ENCODE peak calls at places on chromosomes 11 and 22, in five cellular contexts. X is K562, B is HCT116, D is HepG2, I is H1. L is an unnamed sample.

GRCh38 chr22:46507451-46508390 is 29.7 kb downstream of the CELSR1 start:
- DNase-seq in X (no peak), B (no peak), D (no peak), I (no peak), L (no peak)

GRCh38 chr11:29119691-29120328 is 897.0 kb downstream of the KCNA4 start:
- DNase-seq in X (no peak), B (no peak), D (no peak), I (no peak), L (no peak)

GRCh38 chr11:280762-281485 is 2.7 kb downstream of the NLRP6 start:
- DNase-seq in X (no peak), B (no peak), D (no peak), I (no peak), L (no peak)

GRCh38 chr11:66852466-66853241 is 4.2 kb upstream of the LRFN4 start:
- DNase-seq in X (no peak), B (no peak), D (no peak), I (no peak), L (no peak)

GRCh38 chr22:30948930-30949342 is 19.6 kb downstream of the MORC2 start:
- DNase-seq in X (no peak), B (no peak), D (no peak), I (no peak), L (no peak)

GRCh38 chr11:1942541-1943260 is 4.4 kb upstream of the MRPL23 start:
- DNase-seq in X (no peak), B (no peak), D (no peak), I (no peak), L (no peak)

GRCh38 chr11:3808846-3809623 is 675 bp downstream of the PGAP2 start:
- DNase-seq in X (peak), B (peak), D (peak), I (no peak), L (peak)

GRCh38 chr11:8863838-8864237 is 47.2 kb upstream of the AKIP1 start:
- DNase-seq in X (no peak), B (no peak), D (no peak), I (no peak), L (no peak)

GRCh38 chr22:39351689-39352214 is 2.0 kb downstream of the SYNGR1 start:
- DNase-seq in X (no peak), B (no peak), D (no peak), I (no peak), L (peak)

GRCh38 chr11:101030692-101031091 is 98.9 kb downstream of the PGR start:
- DNase-seq in X (no peak), B (no peak), D (no peak), I (no peak), L (no peak)

GRCh38 chr22:27299181-27300085 is 502.1 kb downstream of the MN1 start:
- DNase-seq in X (peak), B (no peak), D (no peak), I (no peak), L (no peak)

GRCh38 chr11:122933434-122933833 is 48.2 kb downstream of the BSX start:
- DNase-seq in X (no peak), B (no peak), D (no peak), I (no peak), L (no peak)

GRCh38 chr22:19111140-19111539 is 11.1 kb downstream of the DGCR2 start:
- DNase-seq in X (no peak), B (no peak), D (no peak), I (no peak), L (no peak)

GRCh38 chr11:12330491-12331231 is 46.7 kb upstream of the PARVA start:
- DNase-seq in X (no peak), B (no peak), D (no peak), I (no peak), L (no peak)

GRCh38 chr11:7384691-7385090 is 100.6 kb upstream of the OLFML1 start:
- DNase-seq in X (no peak), B (no peak), D (no peak), I (no peak), L (no peak)

GRCh38 chr22:48950151-48950915 is 877.3 kb downstream of the BRD1 start:
- DNase-seq in X (no peak), B (no peak), D (no peak), I (no peak), L (no peak)

GRCh38 chr11:59939482-59939881 is 1.2 kb downstream of the OOSP1 start:
- DNase-seq in X (no peak), B (no peak), D (no peak), I (no peak), L (no peak)

GRCh38 chr11:19956228-19956627 is 204.0 kb downstream of the DBX1 start:
- DNase-seq in X (no peak), B (no peak), D (no peak), I (no peak), L (no peak)

GRCh38 chr11:117204283-117205080 is 5.3 kb downstream of the TAGLN start:
- DNase-seq in X (no peak), B (no peak), D (no peak), I (no peak), L (no peak)

GRCh38 chr11:64809781-64810241 is 540 bp downstream of the MEN1 start:
- DNase-seq in X (peak), B (peak), D (no peak), I (no peak), L (no peak)

GRCh38 chr11:72958790-72959189 is 144.6 kb downstream of the ATG16L2 start:
- DNase-seq in X (no peak), B (no peak), D (no peak), I (no peak), L (no peak)

GRCh38 chr11:74849525-74850391 is 99.1 kb downstream of the XRRA1 start:
- DNase-seq in X (no peak), B (no peak), D (peak), I (peak), L (no peak)

GRCh38 chr11:8331767-8332166 is 68.1 kb upstream of the LMO1 start:
- DNase-seq in X (no peak), B (no peak), D (no peak), I (no peak), L (no peak)

GRCh38 chr11:409008-409599 is 5.7 kb downstream of the SIGIRR start:
- DNase-seq in X (no peak), B (no peak), D (no peak), I (no peak), L (no peak)

GRCh38 chr11:130706572-130706971 is 209.7 kb downstream of the SNX19 start:
- DNase-seq in X (no peak), B (no peak), D (no peak), I (no peak), L (no peak)

GRCh38 chr22:29071261-29072045 is 1.4 kb upstream of the KREMEN1 start:
- DNase-seq in X (peak), B (no peak), D (peak), I (peak), L (no peak)

GRCh38 chr11:78420255-78420764 is 2.7 kb upstream of the GAB2 start:
- DNase-seq in X (peak), B (no peak), D (peak), I (no peak), L (no peak)

GRCh38 chr11:76791861-76792260 is 8.7 kb downstream of the TSKU start:
- DNase-seq in X (no peak), B (no peak), D (peak), I (no peak), L (no peak)

GRCh38 chr11:72075109-72075508 is 5.2 kb downstream of the NUMA1 start:
- DNase-seq in X (peak), B (no peak), D (no peak), I (no peak), L (no peak)

DNA sequence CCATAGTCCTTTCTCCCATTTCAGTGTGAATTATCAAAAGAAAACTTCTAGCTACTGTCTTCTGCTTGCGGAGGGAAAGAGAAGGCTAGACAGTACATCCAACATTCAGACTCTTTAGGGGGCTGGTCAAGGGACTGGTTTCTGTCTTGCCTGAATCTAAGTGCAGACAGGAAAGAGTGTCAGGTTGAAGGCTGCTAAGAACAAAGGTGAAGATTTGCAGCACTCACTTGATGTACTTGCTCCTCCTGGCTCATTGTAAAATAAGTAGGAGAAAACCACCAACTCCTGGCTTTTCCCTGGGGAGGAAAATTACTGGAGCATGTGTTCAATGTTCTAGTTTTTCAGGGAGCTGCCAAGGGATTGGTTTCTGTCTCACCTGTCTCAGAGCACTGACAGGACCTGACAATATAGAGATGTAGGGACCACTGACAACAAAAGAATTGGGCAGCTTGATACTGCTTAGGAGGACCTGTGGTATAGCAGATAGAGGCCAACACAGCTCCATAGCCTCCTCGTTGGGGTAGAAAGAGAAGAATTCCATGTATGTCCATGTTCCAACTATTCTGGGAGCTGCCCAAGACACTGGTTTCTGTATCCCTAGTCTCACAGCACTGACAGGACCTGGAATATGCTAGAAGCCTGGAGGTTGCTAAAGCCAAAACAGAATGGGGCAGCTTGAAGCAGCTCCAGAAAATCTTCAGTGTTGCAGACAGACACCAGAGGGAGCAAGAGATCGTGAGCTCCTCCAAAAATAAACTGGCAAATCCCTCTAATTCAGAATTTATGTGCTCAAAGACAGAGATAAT is 39.7 kb upstream of the MMP12 start:
- DNase-seq in X (peak), B (peak), D (peak), I (peak), L (no peak)
- TF ChIP-seq CTCF in X (peak), B (peak), D (peak), I (peak), L (peak)

DNA sequence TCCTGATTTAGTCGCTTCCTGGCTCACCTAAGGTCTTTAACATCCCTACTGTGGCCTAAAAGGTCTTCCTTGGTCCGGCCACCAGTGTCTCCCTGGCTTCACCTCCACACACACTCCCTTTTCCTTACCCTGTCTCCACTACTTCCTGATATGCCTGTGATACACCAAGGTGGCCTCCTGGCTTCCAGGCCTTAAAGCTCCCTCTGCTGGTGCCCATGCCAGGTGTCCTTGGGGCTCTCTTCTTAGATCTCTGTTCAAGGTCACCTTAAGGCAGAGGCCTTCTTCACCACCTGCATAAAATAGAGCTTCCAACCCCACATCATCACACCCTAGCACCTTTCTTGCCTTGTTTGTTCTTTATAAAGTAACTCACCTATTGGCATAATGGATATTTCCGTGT is 787.7 kb downstream of the NTM start:
- DNase-seq in X (no peak), B (no peak), D (no peak), I (peak), L (no peak)
- TF ChIP-seq RAD21 in X (no peak), B (no peak), D (no peak), I (peak), L (peak)

GRCh38 chr22:49962751-49963646 is 2.4 kb downstream of the PIM3 start:
- DNase-seq in X (no peak), B (no peak), D (no peak), I (no peak), L (no peak)

GRCh38 chr22:49960967-49961600 is 512 bp downstream of the PIM3 start:
- DNase-seq in X (peak), B (no peak), D (no peak), I (no peak), L (no peak)

GRCh38 chr22:49962012-49962750 is 1.6 kb downstream of the PIM3 start:
- DNase-seq in X (peak), B (no peak), D (peak), I (no peak), L (no peak)

GRCh38 chr22:49960159-49960966 is at the start of gene PIM3:
- DNase-seq in X (peak), B (peak), D (peak), I (peak), L (peak)

DNA sequence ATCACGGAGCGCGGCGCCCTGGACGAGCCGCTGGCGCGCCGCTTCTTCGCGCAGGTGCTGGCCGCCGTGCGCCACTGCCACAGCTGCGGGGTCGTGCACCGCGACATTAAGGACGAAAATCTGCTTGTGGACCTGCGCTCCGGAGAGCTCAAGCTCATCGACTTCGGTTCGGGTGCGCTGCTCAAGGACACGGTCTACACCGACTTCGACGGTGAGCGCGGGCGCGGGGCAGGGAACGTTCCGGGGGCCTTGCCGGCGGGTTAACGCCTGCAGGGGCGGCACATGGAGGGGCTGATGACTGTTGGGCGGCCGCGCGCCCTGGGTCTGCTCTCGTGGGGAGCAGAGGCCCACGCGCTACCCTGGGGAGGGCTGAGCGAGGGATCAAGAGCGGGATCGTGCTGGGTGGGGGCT is 1.0 kb downstream of the PIM3 start:
- DNase-seq in X (no peak), B (no peak), D (no peak), I (no peak), L (no peak)
- TF ChIP-seq EZH2 in X (no peak), B (no peak), D (no peak), I (no peak), L (no peak)

DNA sequence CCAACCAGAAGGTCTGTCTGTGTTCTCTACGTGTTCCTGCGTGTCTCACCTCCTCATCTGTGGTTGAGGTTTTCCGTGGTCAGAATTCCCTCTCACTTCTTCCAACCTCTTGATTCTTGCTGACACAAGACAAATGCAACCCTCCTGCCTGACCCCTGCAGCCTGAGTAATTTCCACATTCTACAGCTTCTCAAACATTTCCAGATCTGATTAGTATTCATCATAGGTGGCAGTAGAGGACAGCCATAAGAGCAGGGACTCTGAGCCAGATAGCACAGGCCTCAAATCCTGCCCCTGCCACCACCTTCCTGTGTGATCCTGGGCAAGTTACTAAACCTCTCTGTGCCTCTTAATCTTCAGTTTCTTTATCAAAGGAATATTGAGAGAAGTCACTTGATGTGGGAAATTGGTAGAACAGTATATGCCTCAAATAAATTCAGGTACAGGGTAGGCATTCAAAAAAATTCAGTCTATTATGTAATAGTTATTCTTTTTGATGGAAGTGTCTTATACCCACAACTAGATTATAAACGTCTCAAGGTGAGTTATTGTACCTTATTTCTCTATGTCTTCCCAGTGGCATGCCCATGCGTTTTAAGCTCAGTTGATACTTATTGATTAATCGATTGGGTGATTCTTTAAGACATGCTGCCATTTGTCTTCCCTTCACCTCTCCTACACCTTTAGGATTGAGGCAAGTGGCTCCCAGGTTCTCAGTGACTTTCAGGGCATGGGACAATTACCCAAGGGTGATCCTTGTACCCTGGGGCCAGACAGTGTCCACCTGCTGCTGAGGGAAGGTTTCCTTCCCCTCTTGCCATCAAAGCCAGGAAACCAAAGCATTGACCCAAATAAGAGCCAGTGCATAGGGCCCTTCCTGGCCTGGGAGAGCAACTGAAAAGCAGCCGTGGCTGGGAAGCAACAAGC is 19.6 kb downstream of the POU2AF1 start:
- DNase-seq in X (no peak), B (no peak), D (peak), I (no peak), L (no peak)
- TF ChIP-seq CTCF in X (no peak), B (no peak), D (peak), I (no peak), L (peak)

DNA sequence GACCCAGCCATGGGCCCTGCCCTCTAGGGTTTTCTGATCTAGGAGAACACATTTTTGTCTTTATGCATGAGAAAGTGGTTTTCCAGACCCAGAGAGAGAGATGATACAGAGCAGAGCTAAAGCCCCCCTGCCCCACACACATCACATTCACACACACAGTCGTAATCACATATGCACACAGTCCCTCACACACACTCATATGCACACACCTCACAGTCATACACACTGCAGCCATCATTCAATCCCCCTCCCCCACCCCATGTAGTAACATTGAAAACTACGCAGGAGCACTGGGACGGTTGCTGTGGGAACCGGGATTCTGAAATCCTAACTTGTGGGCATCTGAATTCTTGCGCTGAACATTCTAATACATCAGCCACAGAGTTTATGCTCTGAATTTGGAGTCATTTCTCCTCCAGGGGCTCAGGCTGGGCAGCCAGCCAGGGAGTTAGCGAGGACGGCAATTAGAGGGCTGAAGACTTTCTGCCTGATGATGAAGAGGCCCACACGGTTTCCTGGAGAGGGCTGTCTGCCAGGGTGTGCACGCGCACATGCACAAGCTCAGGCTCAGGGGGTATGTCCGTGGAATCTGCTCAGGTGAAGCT is 32.7 kb downstream of the CD6 start:
- DNase-seq in X (no peak), B (no peak), D (no peak), I (no peak), L (no peak)
- TF ChIP-seq RAD21 in X (no peak), B (no peak), D (no peak), I (no peak), L (no peak)

DNA sequence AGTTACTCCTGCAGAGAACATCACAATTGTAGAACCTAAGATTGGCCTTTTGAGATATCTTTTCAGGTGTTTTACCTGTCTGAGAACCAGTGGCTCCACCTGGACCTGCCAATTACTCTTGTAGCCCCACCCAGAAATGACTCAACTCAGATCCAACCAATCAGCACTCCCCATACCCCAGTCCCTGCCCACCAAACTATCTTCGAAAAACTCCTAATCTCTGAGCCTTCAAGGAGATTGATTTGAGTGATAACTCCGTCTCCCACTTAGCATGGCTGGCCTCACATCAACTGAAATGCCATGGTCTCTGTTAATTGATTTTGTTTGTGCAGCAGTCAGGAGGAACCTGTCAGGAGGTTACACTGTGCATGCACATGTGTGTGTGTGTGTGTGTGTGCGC is 103.6 kb downstream of the MTNR1B start:
- DNase-seq in X (no peak), B (no peak), D (no peak), I (no peak), L (no peak)
- TF ChIP-seq EZH2 in X (no peak), B (no peak), D (no peak), I (no peak), L (no peak)

GRCh38 chr11:114316980-114317675 is 20.9 kb downstream of the NNMT start:
- DNase-seq in X (no peak), B (no peak), D (no peak), I (no peak), L (no peak)

GRCh38 chr11:114315749-114316368 is 19.7 kb downstream of the NNMT start:
- DNase-seq in X (no peak), B (no peak), D (peak), I (no peak), L (no peak)

GRCh38 chr11:114319716-114320328 is 23.6 kb downstream of the NNMT start:
- DNase-seq in X (no peak), B (no peak), D (no peak), I (no peak), L (no peak)

GRCh38 chr11:114318361-114318760 is 22.2 kb downstream of the NNMT start:
- DNase-seq in X (no peak), B (no peak), D (no peak), I (no peak), L (no peak)

GRCh38 chr11:114317738-114318137 is 21.5 kb downstream of the NNMT start:
- DNase-seq in X (peak), B (peak), D (no peak), I (no peak), L (no peak)
- TF ChIP-seq CTCF in X (peak), B (peak), D (no peak), I (peak), L (peak)

L was measured in GM12878.